ENCODE peak calls at places on chromosomes 3 and 15, in ten cellular contexts. G is ELR, D is PC-9, F is left lung, W is hypothalamus, R is A549, Q is uterus, C is HuH-7, V is SK-N-SH, A is NCI-H524. P is an unnamed sample.
A peak's percentile ranks its signal among the peaks of the same experiment; 100 is the strongest.

GRCh38 chr3:74614133-74614967 is at the start of gene CNTN3:
- DNase-seq in V (peak; percentile 89), D (no peak), Q (no peak), G (no peak), R (no peak), A (peak; percentile 47), F (peak; percentile 75), C (no peak), W (no peak), P (peak; percentile 72)

GRCh38 chr3:149443545-149443912 is 31.0 kb upstream of the TM4SF4 start:
- DNase-seq in W (no peak), G (peak; percentile 47), R (no peak), V (no peak), D (no peak), A (no peak), Q (no peak), C (no peak), F (no peak), P (no peak)

GRCh38 chr3:101453966-101454365 is 59.0 kb downstream of the SENP7 start:
- DNase-seq in C (no peak), W (no peak), R (no peak), A (no peak), G (no peak), V (no peak), Q (no peak), D (no peak), F (no peak), P (no peak)

GRCh38 chr3:196609815-196610515 is 29.5 kb upstream of the NRROS start:
- DNase-seq in C (no peak), F (no peak), G (no peak), R (no peak), Q (no peak), A (no peak), V (no peak), D (peak; percentile 42), W (no peak), P (no peak)

GRCh38 chr3:25648925-25649828 is 15.5 kb downstream of the TOP2B start:
- DNase-seq in D (no peak), W (no peak), A (no peak), V (no peak), R (no peak), C (no peak), F (no peak), G (peak; percentile 17), Q (no peak), P (no peak)

GRCh38 chr15:67241132-67241855 is 13.2 kb downstream of the AAGAB start:
- DNase-seq in R (no peak), C (no peak), F (no peak), G (no peak), W (no peak), A (no peak), Q (no peak), V (no peak), D (no peak), P (peak; percentile 68)

GRCh38 chr15:63489352-63489751 is 15.0 kb upstream of the USP3 start:
- DNase-seq in V (no peak), R (no peak), Q (no peak), C (no peak), D (no peak), F (no peak), A (no peak), W (no peak), G (no peak), P (no peak)

GRCh38 chr3:46472736-46473135 is 8.0 kb upstream of the LTF start:
- DNase-seq in V (no peak), Q (no peak), G (no peak), A (no peak), C (no peak), D (no peak), F (no peak), W (no peak), R (no peak), P (no peak)

GRCh38 chr15:70615435-70616310 is 147.7 kb downstream of the UACA start:
- DNase-seq in A (no peak), D (no peak), V (no peak), C (no peak), G (no peak), Q (no peak), F (no peak), W (no peak), R (no peak), P (no peak)

GRCh38 chr3:16512435-16513140 is 911 bp downstream of the RFTN1 start:
- DNase-seq in V (peak; percentile 67), D (no peak), C (no peak), F (peak; percentile 85), W (no peak), Q (peak; percentile 42), A (no peak), R (no peak), G (peak; percentile 46), P (peak; percentile 65)

GRCh38 chr3:71393093-71393492 is 190.4 kb downstream of the FOXP1 start:
- DNase-seq in D (no peak), R (no peak), C (no peak), Q (no peak), W (no peak), G (peak; percentile 32), F (no peak), V (no peak), A (no peak), P (no peak)

GRCh38 chr15:35496585-35496984 is 49.4 kb downstream of the DPH6 start:
- DNase-seq in F (no peak), A (no peak), V (no peak), C (no peak), Q (no peak), R (no peak), W (no peak), G (no peak), D (no peak), P (no peak)

GRCh38 chr3:141441381-141442365 is 45.2 kb upstream of the RASA2 start:
- DNase-seq in Q (no peak), A (peak; percentile 41), G (peak; percentile 89), R (peak; percentile 73), V (peak; percentile 69), F (peak; percentile 91), D (peak; percentile 51), C (peak; percentile 45), W (peak; percentile 56), P (peak; percentile 37)

GRCh38 chr3:46083956-46084355 is 56.7 kb upstream of the XCR1 start:
- DNase-seq in C (no peak), W (no peak), R (no peak), A (no peak), D (peak; percentile 67), F (no peak), Q (no peak), G (no peak), V (no peak), P (no peak)